ENCODE peak calls at places on chromosomes 2 and 18, in nine cellular contexts. F is D721Med; P is lower lobe of right lung; U is activated gamma-delta T cell treated with anti-CD3 and anti-CD28 coated beads, Interleukin-2, amount 50 U/mL, for 16 hours; H is HFF-Myc; Z is left ventricle myocardium superior; C is NCI-H1092 treated with DMSO at 0.1 percent for 48 hours; O is NCI-H1105 treated with DMSO at 0.1 percent for 48 hours; T is Peyer's patch. J is an unnamed sample.

GRCh38 chr18:44839239-44839666 is 158.6 kb downstream of the SETBP1 start:
- DNase-seq in T (peak; percentile 58), C (no peak), F (no peak), H (no peak), U (peak; percentile 46), P (peak; percentile 79), Z (peak; percentile 76), O (no peak), J (peak; percentile 95)

GRCh38 chr2:148876190-148876588 is 1.2 kb downstream of the KIF5C start:
- DNase-seq in T (no peak), O (peak; percentile 57), F (no peak), U (no peak), C (peak; percentile 43), H (no peak), P (no peak), Z (no peak), J (no peak)

GRCh38 chr18:27627927-27628326 is 442.8 kb upstream of the CHST9 start:
- DNase-seq in U (no peak), Z (no peak), T (no peak), H (no peak), P (no peak), F (no peak), C (no peak), O (no peak), J (no peak)

GRCh38 chr2:139317259-139317658 is 537.1 kb upstream of the NXPH2 start:
- DNase-seq in Z (no peak), U (no peak), C (no peak), F (no peak), O (no peak), H (no peak), T (no peak), P (no peak), J (no peak)

GRCh38 chr2:200476836-200477235 is 33.0 kb downstream of the KCTD18 start:
- DNase-seq in C (peak; percentile 14), F (no peak), U (no peak), T (no peak), H (no peak), O (no peak), P (no peak), Z (no peak), J (no peak)

GRCh38 chr2:29705636-29706035 is 215.8 kb downstream of the ALK start:
- DNase-seq in C (no peak), F (no peak), O (no peak), P (no peak), H (no peak), U (no peak), Z (no peak), T (no peak), J (no peak)

GRCh38 chr18:3610818-3611217 is 160.8 kb downstream of the TGIF1 start:
- DNase-seq in O (no peak), Z (no peak), C (no peak), U (no peak), H (no peak), F (no peak), T (peak; percentile 1), P (no peak), J (no peak)

GRCh38 chr2:43454791-43455190 is 141.0 kb downstream of the THADA start:
- DNase-seq in P (no peak), U (no peak), Z (no peak), O (no peak), T (no peak), C (no peak), H (no peak), F (no peak), J (no peak)

GRCh38 chr2:27378096-27378808 is 2.3 kb downstream of the ZNF513 start:
- DNase-seq in O (no peak), C (no peak), Z (peak; percentile 50), H (no peak), U (no peak), P (no peak), F (no peak), T (peak; percentile 54), J (no peak)

GRCh38 chr18:24014062-24014985 is at the start of gene TTC39C:
- DNase-seq in Z (peak; percentile 80), P (peak; percentile 86), C (peak; percentile 78), F (peak; percentile 58), O (peak; percentile 36), U (peak; percentile 81), T (peak; percentile 81), H (no peak), J (peak; percentile 50)

GRCh38 chr18:55974521-55974920 is 386.5 kb upstream of the TCF4 start:
- DNase-seq in U (no peak), T (no peak), Z (no peak), H (no peak), C (no peak), F (no peak), O (no peak), P (no peak), J (no peak)

GRCh38 chr2:164954954-164955701 is at the start of gene SLC38A11:
- DNase-seq in U (no peak), H (no peak), O (no peak), Z (peak; percentile 50), C (no peak), F (no peak), T (peak; percentile 57), P (no peak), J (no peak)

GRCh38 chr2:197052371-197052770 is 125.9 kb upstream of the PGAP1 start:
- DNase-seq in Z (no peak), O (peak; percentile 98), T (no peak), H (no peak), P (no peak), F (no peak), U (no peak), C (peak; percentile 9), J (no peak)

GRCh38 chr2:189830510-189830909 is 46.3 kb downstream of the PMS1 start:
- DNase-seq in T (no peak), O (no peak), F (no peak), U (no peak), P (no peak), Z (no peak), H (no peak), C (peak; percentile 29), J (no peak)

GRCh38 chr2:69164379-69164778 is 151.4 kb downstream of the ANTXR1 start:
- DNase-seq in O (no peak), H (no peak), T (no peak), C (no peak), U (no peak), F (peak; percentile 34), P (no peak), Z (no peak), J (no peak)

GRCh38 chr2:228840113-228840742 is 430.9 kb downstream of the PID1 start:
- DNase-seq in T (no peak), C (no peak), F (no peak), O (no peak), H (no peak), U (no peak), P (no peak), Z (no peak), J (no peak)

GRCh38 chr2:27993950-27994728 is 103.6 kb downstream of the BABAM2 start:
- DNase-seq in T (no peak), Z (no peak), F (no peak), C (no peak), U (no peak), O (no peak), P (no peak), H (no peak), J (no peak)

GRCh38 chr2:223846524-223846923 is 9.1 kb upstream of the AP1S3 start:
- DNase-seq in U (no peak), T (no peak), O (no peak), Z (no peak), P (no peak), H (no peak), F (no peak), C (no peak), J (no peak)

GRCh38 chr2:62221141-62221540 is 25.2 kb downstream of the B3GNT2 start:
- DNase-seq in P (no peak), T (no peak), C (no peak), H (no peak), Z (no peak), F (no peak), O (no peak), U (no peak), J (no peak)

GRCh38 chr2:48519608-48520007 is 10.3 kb upstream of the STON1 start:
- DNase-seq in H (no peak), T (no peak), O (no peak), P (no peak), C (no peak), Z (no peak), F (no peak), U (no peak), J (no peak)

GRCh38 chr2:111155610-111156009 is 34.9 kb downstream of the BCL2L11 start:
- DNase-seq in H (no peak), O (peak; percentile 40), F (no peak), P (no peak), Z (no peak), U (no peak), C (no peak), T (no peak), J (no peak)

GRCh38 chr2:77458216-77458615 is 64.0 kb downstream of the LRRTM4 start:
- DNase-seq in F (no peak), C (no peak), P (no peak), Z (no peak), H (no peak), T (no peak), U (no peak), O (no peak), J (no peak)

GRCh38 chr2:43212931-43213330 is 13.5 kb downstream of the ZFP36L2 start:
- DNase-seq in H (no peak), O (no peak), U (no peak), Z (peak; percentile 53), C (no peak), P (peak; percentile 81), T (no peak), F (no peak), J (peak; percentile 84)

GRCh38 chr2:197360744-197361156 is 50.2 kb upstream of the ANKRD44 start:
- DNase-seq in H (peak; percentile 84), F (no peak), P (no peak), C (no peak), U (no peak), T (no peak), O (no peak), Z (no peak), J (no peak)

GRCh38 chr2:226185613-226186211 is 613.9 kb downstream of the IRS1 start:
- DNase-seq in F (no peak), C (no peak), U (no peak), P (no peak), O (no peak), Z (no peak), H (peak; percentile 91), T (no peak), J (no peak)

GRCh38 chr18:32287249-32287648 is 97.4 kb downstream of the MEP1B start:
- DNase-seq in T (no peak), C (no peak), U (no peak), O (no peak), F (no peak), H (no peak), P (no peak), Z (no peak), J (no peak)

GRCh38 chr18:76145968-76146367 is 349.1 kb downstream of the ZNF516 start:
- DNase-seq in U (no peak), Z (no peak), F (no peak), O (no peak), P (no peak), T (no peak), C (no peak), H (no peak), J (no peak)

GRCh38 chr2:96872591-96873349 is 2.9 kb upstream of the SEMA4C start:
- DNase-seq in O (no peak), H (no peak), T (no peak), Z (no peak), U (no peak), F (no peak), P (no peak), C (no peak), J (no peak)

GRCh38 chr2:10973766-10974165 is 62.0 kb downstream of the KCNF1 start:
- DNase-seq in O (no peak), U (no peak), Z (no peak), F (no peak), C (no peak), T (no peak), P (no peak), H (no peak), J (no peak)

GRCh38 chr2:172693529-172694185 is 42.0 kb upstream of the RAPGEF4 start:
- DNase-seq in H (peak; percentile 40), O (no peak), F (no peak), C (no peak), Z (no peak), T (no peak), P (no peak), U (no peak), J (peak; percentile 82)

GRCh38 chr2:144325086-144325485 is 194.8 kb downstream of the ZEB2 start:
- DNase-seq in Z (no peak), U (peak; percentile 37), P (no peak), T (no peak), O (no peak), C (no peak), F (no peak), H (no peak), J (peak; percentile 14)

J was measured in Kasumi-1.